ENCODE peak calls at places on chromosomes 1 and 21, in six cellular contexts. L is NAMALWA; U is globus pallidus; M is prostate gland; Q is stimulated activated CD8-positive, alpha-beta memory T cell treated with anti-CD3 and anti-CD28 coated beads, Interleukin-4, amount 100 ng/mL, for 24 hours; I is Calu3. N is an unnamed sample.
A peak's percentile ranks its signal among the peaks of the same experiment; 100 is the strongest.

GRCh38 chr1:162660598-162660997 is 28.3 kb downstream of the DDR2 start:
- DNase-seq in M (peak; percentile 50), Q (no peak), I (no peak), U (no peak), L (no peak), N (no peak)

GRCh38 chr1:12518956-12519707 is 98.9 kb downstream of the DHRS3 start:
- DNase-seq in L (no peak), I (no peak), U (peak; percentile 45), M (peak; percentile 36), Q (peak; percentile 45), N (no peak)

GRCh38 chr1:108561731-108562326 is 1.9 kb downstream of the EEIG2 start:
- DNase-seq in Q (peak; percentile 73), U (no peak), I (peak; percentile 85), L (peak; percentile 91), M (peak; percentile 65), N (peak; percentile 90)

GRCh38 chr1:162905759-162906158 is 44.8 kb upstream of the CCDC190 start:
- DNase-seq in U (no peak), M (no peak), Q (no peak), I (no peak), L (no peak), N (no peak)

GRCh38 chr1:114745351-114745750 is 12.4 kb downstream of the CSDE1 start:
- DNase-seq in U (no peak), L (no peak), I (no peak), Q (no peak), M (no peak), N (no peak)

GRCh38 chr21:35814858-35815619 is 245.3 kb downstream of the SETD4 start:
- DNase-seq in Q (no peak), L (no peak), M (no peak), I (no peak), U (no peak), N (no peak)

GRCh38 chr1:108880850-108881249 is 4.1 kb downstream of the GPSM2 start:
- DNase-seq in I (no peak), M (no peak), L (no peak), U (no peak), Q (no peak), N (no peak)

GRCh38 chr1:151047925-151048644 is 534 bp downstream of the C1orf56 start:
- DNase-seq in M (peak; percentile 70), I (peak; percentile 79), U (peak; percentile 62), L (peak; percentile 69), Q (no peak), N (peak; percentile 91)

GRCh38 chr1:217014066-217014465 is 290.8 kb upstream of the ESRRG start:
- DNase-seq in M (no peak), Q (no peak), I (no peak), L (no peak), U (no peak), N (no peak)

GRCh38 chr21:27681841-27682240 is 715.0 kb upstream of the ADAMTS5 start:
- DNase-seq in L (no peak), I (no peak), Q (no peak), U (no peak), M (no peak), N (no peak)